ENCODE peak calls at places on chromosome 19, in nine cellular contexts. One of them, this sample, is unnamed.

GRCh38 chr19:41219924-41220567 is 1.0 kb downstream of the AXL start:
- DNase-seq in adrenal gland: peak; percentile 28
- DNase-seq in posterior cingulate gyrus: no peak
- DNase-seq in substantia nigra: no peak
- DNase-seq in astrocyte: peak; percentile 43
- DNase-seq in aorta: peak; percentile 91
- DNase-seq in NCI-H524: no peak
- DNase-seq in memory B cell: no peak
- DNase-seq in left cardiac atrium: peak; percentile 72
- DNase-seq in this sample: peak; percentile 57

GRCh38 chr19:12733369-12733896 is 1.1 kb downstream of the TRIR start:
- DNase-seq in adrenal gland: peak; percentile 56
- DNase-seq in posterior cingulate gyrus: no peak
- DNase-seq in substantia nigra: no peak
- DNase-seq in astrocyte: peak; percentile 54
- DNase-seq in aorta: no peak
- DNase-seq in NCI-H524: peak; percentile 61
- DNase-seq in memory B cell: no peak
- DNase-seq in left cardiac atrium: no peak
- DNase-seq in this sample: peak; percentile 34

GRCh38 chr19:50510700-50511068 is 307 bp downstream of the JOSD2 start:
- DNase-seq in adrenal gland: no peak
- DNase-seq in posterior cingulate gyrus: no peak
- DNase-seq in substantia nigra: no peak
- DNase-seq in astrocyte: peak; percentile 20
- DNase-seq in aorta: no peak
- DNase-seq in NCI-H524: peak; percentile 87
- DNase-seq in memory B cell: no peak
- DNase-seq in left cardiac atrium: no peak
- DNase-seq in this sample: no peak

GRCh38 chr19:280541-281007 is 10.6 kb downstream of the PLPP2 start:
- DNase-seq in adrenal gland: no peak
- DNase-seq in posterior cingulate gyrus: no peak
- DNase-seq in substantia nigra: no peak
- DNase-seq in astrocyte: no peak
- DNase-seq in aorta: peak; percentile 49
- DNase-seq in NCI-H524: no peak
- DNase-seq in memory B cell: no peak
- DNase-seq in left cardiac atrium: no peak
- DNase-seq in this sample: no peak

GRCh38 chr19:17686592-17687042 is 1.5 kb downstream of the UNC13A start:
- DNase-seq in adrenal gland: no peak
- DNase-seq in posterior cingulate gyrus: no peak
- DNase-seq in substantia nigra: no peak
- DNase-seq in astrocyte: no peak
- DNase-seq in aorta: peak; percentile 83
- DNase-seq in NCI-H524: peak; percentile 28
- DNase-seq in memory B cell: no peak
- DNase-seq in left cardiac atrium: peak; percentile 69
- DNase-seq in this sample: no peak

GRCh38 chr19:33402421-33403220 is 29.1 kb downstream of the CEBPG start:
- DNase-seq in adrenal gland: no peak
- DNase-seq in posterior cingulate gyrus: no peak
- DNase-seq in substantia nigra: no peak
- DNase-seq in astrocyte: no peak
- DNase-seq in aorta: peak; percentile 70
- DNase-seq in NCI-H524: peak; percentile 57
- DNase-seq in memory B cell: no peak
- DNase-seq in left cardiac atrium: peak; percentile 20
- DNase-seq in this sample: no peak

GRCh38 chr19:7953060-7953459 is 9.6 kb upstream of the TIMM44 start:
- DNase-seq in adrenal gland: no peak
- DNase-seq in posterior cingulate gyrus: no peak
- DNase-seq in substantia nigra: no peak
- DNase-seq in astrocyte: peak; percentile 16
- DNase-seq in aorta: no peak
- DNase-seq in NCI-H524: no peak
- DNase-seq in memory B cell: no peak
- DNase-seq in left cardiac atrium: no peak
- DNase-seq in this sample: no peak

GRCh38 chr19:49869009-49869483 is 1.7 kb upstream of the PNKP start:
- DNase-seq in adrenal gland: no peak
- DNase-seq in posterior cingulate gyrus: no peak
- DNase-seq in substantia nigra: no peak
- DNase-seq in astrocyte: no peak
- DNase-seq in aorta: peak; percentile 97
- DNase-seq in NCI-H524: no peak
- DNase-seq in memory B cell: no peak
- DNase-seq in left cardiac atrium: no peak
- DNase-seq in this sample: no peak

GRCh38 chr19:18954094-18954493 is 13.1 kb upstream of the HOMER3 start:
- DNase-seq in adrenal gland: no peak
- DNase-seq in posterior cingulate gyrus: no peak
- DNase-seq in substantia nigra: no peak
- DNase-seq in astrocyte: no peak
- DNase-seq in aorta: no peak
- DNase-seq in NCI-H524: no peak
- DNase-seq in memory B cell: no peak
- DNase-seq in left cardiac atrium: no peak
- DNase-seq in this sample: no peak

GRCh38 chr19:1125601-1126533 is 22.1 kb downstream of the GPX4 start:
- DNase-seq in adrenal gland: peak; percentile 76
- DNase-seq in posterior cingulate gyrus: no peak
- DNase-seq in substantia nigra: no peak
- DNase-seq in astrocyte: peak; percentile 72
- DNase-seq in aorta: no peak
- DNase-seq in NCI-H524: no peak
- DNase-seq in memory B cell: no peak
- DNase-seq in left cardiac atrium: no peak
- DNase-seq in this sample: no peak

GRCh38 chr19:31139871-31140505 is 209.2 kb downstream of the TSHZ3 start:
- DNase-seq in adrenal gland: no peak
- DNase-seq in posterior cingulate gyrus: no peak
- DNase-seq in substantia nigra: no peak
- DNase-seq in astrocyte: peak; percentile 93
- DNase-seq in aorta: no peak
- DNase-seq in NCI-H524: no peak
- DNase-seq in memory B cell: no peak
- DNase-seq in left cardiac atrium: no peak
- DNase-seq in this sample: peak; percentile 90

GRCh38 chr19:37959665-37960114 is 52.7 kb downstream of the SIPA1L3 start:
- DNase-seq in adrenal gland: no peak
- DNase-seq in posterior cingulate gyrus: no peak
- DNase-seq in substantia nigra: no peak
- DNase-seq in astrocyte: no peak
- DNase-seq in aorta: no peak
- DNase-seq in NCI-H524: no peak
- DNase-seq in memory B cell: no peak
- DNase-seq in left cardiac atrium: no peak
- DNase-seq in this sample: no peak

GRCh38 chr19:16670291-16670690 is 9.4 kb downstream of the TMEM38A start:
- DNase-seq in adrenal gland: no peak
- DNase-seq in posterior cingulate gyrus: no peak
- DNase-seq in substantia nigra: no peak
- DNase-seq in astrocyte: no peak
- DNase-seq in aorta: no peak
- DNase-seq in NCI-H524: no peak
- DNase-seq in memory B cell: no peak
- DNase-seq in left cardiac atrium: no peak
- DNase-seq in this sample: no peak

GRCh38 chr19:56314018-56314583 is 538 bp downstream of the ZSCAN5A start:
- DNase-seq in adrenal gland: no peak
- DNase-seq in posterior cingulate gyrus: no peak
- DNase-seq in substantia nigra: no peak
- DNase-seq in astrocyte: no peak
- DNase-seq in aorta: no peak
- DNase-seq in NCI-H524: no peak
- DNase-seq in memory B cell: no peak
- DNase-seq in left cardiac atrium: no peak
- DNase-seq in this sample: no peak